ENCODE peak calls at places on chromosome 16, in eight cellular contexts. I is IMR-90, A is breast epithelium, F is tibial nerve, E is HCT116, T is esophagus squamous epithelium, Y is body of pancreas, Q is ovary. B is an unnamed sample. For H3K36me3, the result is how much of the 10 kb centered on the place peaks cover.

GRCh38 chr16:9008335-9009260 is 44.9 kb upstream of the USP7 start:
- DNase-seq in I (peak), A (peak), F (peak), E (no peak), T (no peak), Y (peak), Q (peak), B (no peak)

GRCh38 chr16:47612711-47613110 is 151.6 kb downstream of the PHKB start:
- DNase-seq in I (peak), A (no peak), F (no peak), E (no peak), T (no peak), Y (no peak), Q (no peak), B (no peak)

GRCh38 chr16:86343111-86343642 is 167.2 kb upstream of the FOXF1 start:
- DNase-seq in I (peak), A (no peak), F (peak), E (no peak), T (no peak), Y (peak), Q (no peak), B (no peak)

GRCh38 chr16:75247249-75247648 is 4.2 kb downstream of the BCAR1 start:
- DNase-seq in I (no peak), A (no peak), F (no peak), E (no peak), T (no peak), Y (no peak), Q (peak), B (no peak)

GRCh38 chr16:10107081-10107480 is 75.1 kb downstream of the GRIN2A start:
- DNase-seq in I (no peak), A (no peak), F (no peak), E (no peak), T (no peak), Y (no peak), Q (no peak), B (no peak)

GRCh38 chr16:12064291-12064690 is 87.8 kb downstream of the SNX29 start:
- DNase-seq in I (no peak), A (no peak), F (no peak), E (no peak), T (no peak), Y (no peak), Q (no peak), B (no peak)

GRCh38 chr16:11768850-11769249 is 26.2 kb upstream of the TXNDC11 start:
- DNase-seq in I (no peak), A (no peak), F (no peak), E (no peak), T (no peak), Y (no peak), Q (no peak), B (no peak)

GRCh38 chr16:9549487-9549886 is 458.0 kb downstream of the HAPSTR1 start:
- DNase-seq in I (no peak), A (no peak), F (no peak), E (no peak), T (no peak), Y (no peak), Q (no peak), B (no peak)

GRCh38 chr16:7597677-7598076 is 265.0 kb downstream of the RBFOX1 start:
- DNase-seq in I (no peak), A (no peak), F (no peak), E (no peak), T (no peak), Y (no peak), Q (no peak), B (no peak)

GRCh38 chr16:24208710-24209109 is 47.4 kb upstream of the CACNG3 start:
- DNase-seq in I (no peak), A (no peak), F (no peak), E (no peak), T (no peak), Y (no peak), Q (no peak), B (no peak)

GRCh38 chr16:72934661-72935403 is 113.1 kb downstream of the ZFHX3 start:
- DNase-seq in I (no peak), A (no peak), F (peak), E (no peak), T (no peak), Y (no peak), Q (no peak), B (no peak)

GRCh38 chr16:3443108-3444031 is at the start of the genes NAA60 and ZNF597:
- DNase-seq in I (peak), A (peak), F (peak), E (peak), T (no peak), Y (peak), Q (peak), B (no peak)

GRCh38 chr16:67198238-67198734 is 645 bp upstream of the ELMO3 start:
- DNase-seq in I (peak), A (no peak), F (no peak), E (peak), T (no peak), Y (peak), Q (peak), B (no peak)

GRCh38 chr16:70152578-70153302 is 20.8 kb upstream of the CLEC18C start:
- DNase-seq in I (no peak), A (no peak), F (no peak), E (no peak), T (no peak), Y (no peak), Q (no peak), B (no peak)

GRCh38 chr16:9046667-9047055 is 44.8 kb upstream of the HAPSTR1 start:
- DNase-seq in I (no peak), A (no peak), F (no peak), E (no peak), T (no peak), Y (no peak), Q (no peak), B (no peak)

GRCh38 chr16:87206646-87207451 is 110.3 kb downstream of the C16orf95 start:
- DNase-seq in I (peak), A (no peak), F (no peak), E (peak), T (no peak), Y (no peak), Q (no peak), B (no peak)

GRCh38 chr16:29784901-29785500 is 5.5 kb upstream of the KIF22 start:
- DNase-seq in I (peak), A (peak), F (peak), E (no peak), T (no peak), Y (peak), Q (peak), B (no peak)

GRCh38 chr16:2043980-2044451 is 3.6 kb downstream of the NTHL1 start:
- DNase-seq in I (no peak), A (no peak), F (no peak), E (no peak), T (no peak), Y (no peak), Q (no peak), B (no peak)
- TF ChIP-seq POLR2A in I (no peak), A (no peak), F (no peak), E (no peak), T (no peak), Y (no peak), Q (no peak), B (no peak)

DNA sequence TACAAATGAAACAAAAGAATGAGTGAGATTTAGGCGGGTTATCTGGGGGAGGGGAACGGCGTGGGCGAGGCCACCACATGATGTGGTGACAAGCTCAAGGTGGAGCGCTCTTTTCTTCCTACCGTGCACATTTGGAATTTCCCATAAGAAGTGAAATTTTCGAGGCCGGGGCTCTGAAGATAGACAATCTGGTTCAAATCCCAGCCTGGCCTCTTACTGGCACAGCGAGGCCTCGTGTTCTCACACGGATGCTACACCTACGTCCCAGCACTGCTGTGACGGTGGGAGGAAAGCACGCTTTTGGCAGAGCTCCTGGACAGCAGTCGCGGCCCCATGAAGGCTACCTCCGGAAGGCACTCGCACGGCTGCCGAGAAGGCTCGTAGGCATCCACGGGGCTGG is 25.2 kb downstream of the ZDHHC7 start:
- DNase-seq in I (no peak), A (no peak), F (no peak), E (no peak), T (no peak), Y (no peak), Q (no peak), B (no peak)
- H3K36me3 ChIP-seq in I (half or more), A (under half), F (half or more), E (under half), T (half or more), Y (under half), Q (under half), B (half or more)

GRCh38 chr16:50600582-50601283 is 52.5 kb downstream of the NKD1 start:
- DNase-seq in I (no peak), A (no peak), F (no peak), E (no peak), T (no peak), Y (no peak), Q (no peak), B (no peak)
- TF ChIP-seq CTCF in I (no peak), A (no peak), F (no peak), E (no peak), T (no peak), Y (no peak), Q (no peak), B (no peak)

GRCh38 chr16:31109622-31110021 is 1.4 kb downstream of the BCKDK start:
- DNase-seq in I (no peak), A (no peak), F (no peak), E (no peak), T (no peak), Y (no peak), Q (no peak), B (no peak)

GRCh38 chr16:31106509-31107464 is 1.4 kb upstream of the BCKDK start:
- DNase-seq in I (no peak), A (no peak), F (no peak), E (no peak), T (no peak), Y (no peak), Q (no peak), B (no peak)

GRCh38 chr16:31107465-31107867 is 720 bp upstream of the BCKDK start:
- DNase-seq in I (no peak), A (no peak), F (no peak), E (no peak), T (no peak), Y (no peak), Q (no peak), B (no peak)

GRCh38 chr16:31108794-31109558 is 790 bp downstream of the BCKDK start:
- DNase-seq in I (no peak), A (no peak), F (no peak), E (no peak), T (no peak), Y (no peak), Q (no peak), B (no peak)

GRCh38 chr16:31108035-31108793 is at the start of gene BCKDK:
- DNase-seq in I (peak), A (no peak), F (peak), E (peak), T (no peak), Y (peak), Q (peak), B (no peak)
- TF ChIP-seq POLR2A in I (no peak), A (peak), F (peak), E (peak), T (peak), Y (peak), Q (peak), B (peak)

DNA sequence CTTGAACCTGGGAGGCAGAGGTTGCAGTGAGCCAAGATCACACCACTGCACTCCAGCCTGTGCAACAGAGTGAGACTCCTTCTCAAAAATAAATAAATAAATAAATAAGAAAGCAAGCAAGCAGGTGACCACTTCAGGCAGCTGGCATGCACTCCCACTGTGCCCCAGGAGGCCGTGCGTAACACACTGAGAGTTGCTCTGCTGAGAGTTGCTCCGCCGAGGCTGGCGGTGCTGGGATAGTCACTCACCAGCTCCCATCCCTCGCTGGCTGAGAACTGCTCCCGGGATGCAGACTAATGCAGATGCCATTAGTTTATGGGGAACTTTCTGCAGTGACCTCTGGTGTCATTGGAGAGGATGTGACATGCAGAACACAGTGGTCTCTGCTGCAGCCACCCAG is 105.7 kb upstream of the PLCG2 start:
- DNase-seq in I (no peak), A (no peak), F (no peak), E (no peak), T (no peak), Y (no peak), Q (no peak), B (no peak)
- H3K36me3 ChIP-seq in I (under half), A (under half), F (half or more), E (under half), T (half or more), Y (under half), Q (under half), B (under half)

DNA sequence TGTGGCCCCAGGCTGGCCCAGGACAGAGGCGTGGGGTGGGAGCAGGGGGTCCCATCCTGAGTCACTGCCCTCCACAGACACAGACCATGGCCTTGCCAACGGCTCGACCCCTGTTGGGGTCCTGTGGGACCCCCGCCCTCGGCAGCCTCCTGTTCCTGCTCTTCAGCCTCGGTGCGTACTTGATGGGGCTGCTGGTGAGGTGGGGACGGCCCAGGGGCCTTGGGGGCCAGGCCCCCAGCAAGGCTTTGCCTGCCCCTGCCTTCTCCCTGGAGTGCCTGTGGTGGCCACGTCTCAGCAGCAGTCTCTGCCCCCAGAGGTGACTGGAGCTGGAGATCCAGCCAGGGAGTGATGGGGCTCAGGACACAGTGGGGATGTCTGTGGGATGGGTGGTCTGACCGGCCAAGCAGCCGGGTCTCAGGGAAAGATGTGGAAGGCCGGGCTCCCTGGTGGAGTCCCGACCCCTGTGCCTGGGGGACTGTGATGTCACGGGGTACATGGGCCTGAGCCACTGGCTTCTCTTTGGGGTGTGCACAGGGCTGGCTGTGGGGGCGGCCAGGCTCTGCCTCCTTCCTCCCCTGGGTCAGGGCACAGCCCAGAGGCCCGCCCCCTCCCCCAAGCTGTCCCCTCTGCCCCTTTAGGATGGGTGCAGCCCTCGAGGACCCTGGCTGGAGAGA is 2.2 kb downstream of the MSLN start:
- DNase-seq in I (no peak), A (no peak), F (no peak), E (no peak), T (no peak), Y (no peak), Q (no peak), B (no peak)
- TF ChIP-seq CTCF in I (no peak), A (no peak), F (no peak), E (no peak), T (no peak), Y (no peak), Q (no peak), B (no peak)

DNA sequence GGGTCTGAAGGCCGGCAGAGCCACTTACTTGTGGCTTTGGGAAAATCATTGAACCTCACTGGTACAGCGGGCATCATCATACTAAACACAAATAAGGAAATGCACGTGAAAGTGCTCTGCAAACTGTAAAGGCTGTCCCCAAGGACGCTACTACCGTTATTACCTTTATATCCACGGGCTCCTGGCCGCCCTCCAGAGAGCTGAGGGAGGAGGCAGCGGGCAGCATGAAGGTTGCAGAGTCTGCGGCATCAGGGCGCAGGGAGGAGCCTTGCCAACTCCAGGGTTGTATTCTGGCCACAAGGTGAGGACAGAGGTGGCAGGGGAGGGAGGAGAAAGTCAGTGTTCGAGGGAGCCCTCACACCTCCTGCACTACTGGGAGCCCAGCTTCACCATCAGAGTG is 68.3 kb upstream of the GCSH start:
- DNase-seq in I (no peak), A (no peak), F (no peak), E (no peak), T (no peak), Y (no peak), Q (no peak), B (no peak)
- TF ChIP-seq POLR2A in I (no peak), A (no peak), F (no peak), E (no peak), T (no peak), Y (no peak), Q (no peak), B (no peak)

GRCh38 chr16:49194499-49195260 is 87.0 kb downstream of the CBLN1 start:
- DNase-seq in I (no peak), A (no peak), F (no peak), E (no peak), T (no peak), Y (no peak), Q (no peak), B (no peak)

GRCh38 chr16:49189286-49189685 is 92.4 kb downstream of the CBLN1 start:
- DNase-seq in I (no peak), A (no peak), F (no peak), E (no peak), T (no peak), Y (no peak), Q (no peak), B (no peak)

GRCh38 chr16:49193596-49193995 is 88.0 kb downstream of the CBLN1 start:
- DNase-seq in I (no peak), A (no peak), F (no peak), E (no peak), T (no peak), Y (no peak), Q (no peak), B (no peak)
- H3K36me3 ChIP-seq in I (under half), A (under half), F (under half), E (under half), T (under half), Y (under half), Q (under half), B (under half)

GRCh38 chr16:26709754-26710153 is 357.0 kb upstream of the C16orf82 start:
- DNase-seq in I (no peak), A (no peak), F (no peak), E (no peak), T (no peak), Y (no peak), Q (no peak), B (no peak)

GRCh38 chr16:26705346-26705745 is 361.4 kb upstream of the C16orf82 start:
- DNase-seq in I (no peak), A (no peak), F (no peak), E (no peak), T (no peak), Y (no peak), Q (no peak), B (no peak)

GRCh38 chr16:26710475-26710874 is 356.3 kb upstream of the C16orf82 start:
- DNase-seq in I (no peak), A (no peak), F (no peak), E (no peak), T (no peak), Y (no peak), Q (no peak), B (no peak)

DNA sequence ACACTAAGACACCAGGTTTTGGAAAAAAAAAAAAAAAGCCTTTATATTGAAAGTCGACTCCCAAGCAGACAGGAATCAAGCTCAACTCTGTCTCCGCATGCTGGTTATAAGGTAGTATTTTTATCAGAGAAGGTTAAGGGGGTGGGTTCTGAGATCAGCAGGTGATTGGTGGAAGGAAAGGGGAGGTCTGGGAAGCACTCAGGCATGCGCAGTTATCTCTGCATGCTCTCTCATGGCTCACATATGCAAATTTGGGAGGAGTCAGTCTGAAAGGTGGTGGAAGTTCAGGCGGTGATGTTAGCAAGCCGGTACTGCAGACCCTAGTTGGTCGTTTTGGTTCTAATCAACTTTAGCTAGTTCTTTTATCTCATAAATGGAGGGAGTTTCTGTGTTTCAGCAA is 357.6 kb upstream of the C16orf82 start:
- DNase-seq in I (no peak), A (no peak), F (no peak), E (no peak), T (no peak), Y (peak), Q (no peak), B (no peak)
- TF ChIP-seq CTCF in I (no peak), A (no peak), F (no peak), E (no peak), T (no peak), Y (no peak), Q (no peak), B (no peak)

GRCh38 chr16:88989852-88990547 is 13.0 kb upstream of the CBFA2T3 start:
- DNase-seq in I (no peak), A (no peak), F (no peak), E (no peak), T (no peak), Y (no peak), Q (no peak), B (no peak)
- TF ChIP-seq POLR2A in I (no peak), A (no peak), F (no peak), E (no peak), T (no peak), Y (no peak), Q (no peak), B (no peak)

B was measured in vagina.